ENCODE peak calls at places on chromosomes 13 and 19, in eight cellular contexts. One of them, this sample, is unnamed.

GRCh38 chr13:109938255-109938936 is 152.0 kb upstream of the IRS2 start:
- DNase-seq in RWPE1: peak; percentile 41
- DNase-seq in lower leg skin: no peak
- DNase-seq in GM12865: no peak
- DNase-seq in GM10248: no peak
- DNase-seq in CD4-positive, alpha-beta T cell: no peak
- DNase-seq in esophagus squamous epithelium: no peak
- DNase-seq in foreskin fibroblast: peak; percentile 81
- DNase-seq in this sample: no peak

GRCh38 chr13:44921931-44922758 is 67.1 kb downstream of the NUFIP1 start:
- DNase-seq in RWPE1: peak; percentile 78
- DNase-seq in lower leg skin: no peak
- DNase-seq in GM12865: no peak
- DNase-seq in GM10248: no peak
- DNase-seq in CD4-positive, alpha-beta T cell: no peak
- DNase-seq in esophagus squamous epithelium: no peak
- DNase-seq in foreskin fibroblast: peak; percentile 97
- DNase-seq in this sample: no peak

GRCh38 chr13:84208251-84208650 is 326.0 kb upstream of the SLITRK1 start:
- DNase-seq in RWPE1: no peak
- DNase-seq in lower leg skin: no peak
- DNase-seq in GM12865: peak; percentile 0
- DNase-seq in GM10248: no peak
- DNase-seq in CD4-positive, alpha-beta T cell: no peak
- DNase-seq in esophagus squamous epithelium: no peak
- DNase-seq in foreskin fibroblast: no peak
- DNase-seq in this sample: no peak

GRCh38 chr19:49875801-49876421 is 1.2 kb downstream of the AKT1S1 start:
- DNase-seq in RWPE1: no peak
- DNase-seq in lower leg skin: peak; percentile 93
- DNase-seq in GM12865: peak; percentile 66
- DNase-seq in GM10248: peak; percentile 63
- DNase-seq in CD4-positive, alpha-beta T cell: peak; percentile 54
- DNase-seq in esophagus squamous epithelium: no peak
- DNase-seq in foreskin fibroblast: no peak
- DNase-seq in this sample: peak; percentile 63

GRCh38 chr13:75798353-75799245 is 162.5 kb downstream of the LMO7 start:
- DNase-seq in RWPE1: peak; percentile 35
- DNase-seq in lower leg skin: no peak
- DNase-seq in GM12865: no peak
- DNase-seq in GM10248: no peak
- DNase-seq in CD4-positive, alpha-beta T cell: no peak
- DNase-seq in esophagus squamous epithelium: no peak
- DNase-seq in foreskin fibroblast: peak; percentile 55
- DNase-seq in this sample: no peak

GRCh38 chr19:3550947-3551807 is 6.2 kb downstream of the MFSD12 start:
- DNase-seq in RWPE1: no peak
- DNase-seq in lower leg skin: no peak
- DNase-seq in GM12865: no peak
- DNase-seq in GM10248: no peak
- DNase-seq in CD4-positive, alpha-beta T cell: no peak
- DNase-seq in esophagus squamous epithelium: no peak
- DNase-seq in foreskin fibroblast: no peak
- DNase-seq in this sample: no peak

GRCh38 chr19:3095375-3096191 is 1.4 kb downstream of the GNA11 start:
- DNase-seq in RWPE1: peak; percentile 48
- DNase-seq in lower leg skin: no peak
- DNase-seq in GM12865: no peak
- DNase-seq in GM10248: no peak
- DNase-seq in CD4-positive, alpha-beta T cell: peak; percentile 54
- DNase-seq in esophagus squamous epithelium: no peak
- DNase-seq in foreskin fibroblast: no peak
- DNase-seq in this sample: no peak

GRCh38 chr13:46478641-46479040 is 74.3 kb upstream of the LRCH1 start:
- DNase-seq in RWPE1: no peak
- DNase-seq in lower leg skin: no peak
- DNase-seq in GM12865: no peak
- DNase-seq in GM10248: no peak
- DNase-seq in CD4-positive, alpha-beta T cell: no peak
- DNase-seq in esophagus squamous epithelium: no peak
- DNase-seq in foreskin fibroblast: no peak
- DNase-seq in this sample: no peak

GRCh38 chr19:41821003-41821735 is 23.3 kb downstream of the LYPD4 start:
- DNase-seq in RWPE1: peak; percentile 59
- DNase-seq in lower leg skin: no peak
- DNase-seq in GM12865: peak; percentile 67
- DNase-seq in GM10248: peak; percentile 83
- DNase-seq in CD4-positive, alpha-beta T cell: peak; percentile 26
- DNase-seq in esophagus squamous epithelium: no peak
- DNase-seq in foreskin fibroblast: peak; percentile 1
- DNase-seq in this sample: peak; percentile 85

GRCh38 chr19:17841810-17842662 is 5.7 kb downstream of the JAK3 start:
- DNase-seq in RWPE1: peak; percentile 100
- DNase-seq in lower leg skin: no peak
- DNase-seq in GM12865: peak; percentile 58
- DNase-seq in GM10248: peak; percentile 53
- DNase-seq in CD4-positive, alpha-beta T cell: peak; percentile 34
- DNase-seq in esophagus squamous epithelium: no peak
- DNase-seq in foreskin fibroblast: peak; percentile 76
- DNase-seq in this sample: peak; percentile 73

GRCh38 chr13:110957931-110958330 is 43.1 kb upstream of the ANKRD10 start:
- DNase-seq in RWPE1: no peak
- DNase-seq in lower leg skin: no peak
- DNase-seq in GM12865: no peak
- DNase-seq in GM10248: no peak
- DNase-seq in CD4-positive, alpha-beta T cell: no peak
- DNase-seq in esophagus squamous epithelium: no peak
- DNase-seq in foreskin fibroblast: no peak
- DNase-seq in this sample: no peak

GRCh38 chr13:107960301-107960700 is 255.0 kb downstream of the LIG4 start:
- DNase-seq in RWPE1: no peak
- DNase-seq in lower leg skin: no peak
- DNase-seq in GM12865: no peak
- DNase-seq in GM10248: no peak
- DNase-seq in CD4-positive, alpha-beta T cell: no peak
- DNase-seq in esophagus squamous epithelium: no peak
- DNase-seq in foreskin fibroblast: no peak
- DNase-seq in this sample: no peak

DNA sequence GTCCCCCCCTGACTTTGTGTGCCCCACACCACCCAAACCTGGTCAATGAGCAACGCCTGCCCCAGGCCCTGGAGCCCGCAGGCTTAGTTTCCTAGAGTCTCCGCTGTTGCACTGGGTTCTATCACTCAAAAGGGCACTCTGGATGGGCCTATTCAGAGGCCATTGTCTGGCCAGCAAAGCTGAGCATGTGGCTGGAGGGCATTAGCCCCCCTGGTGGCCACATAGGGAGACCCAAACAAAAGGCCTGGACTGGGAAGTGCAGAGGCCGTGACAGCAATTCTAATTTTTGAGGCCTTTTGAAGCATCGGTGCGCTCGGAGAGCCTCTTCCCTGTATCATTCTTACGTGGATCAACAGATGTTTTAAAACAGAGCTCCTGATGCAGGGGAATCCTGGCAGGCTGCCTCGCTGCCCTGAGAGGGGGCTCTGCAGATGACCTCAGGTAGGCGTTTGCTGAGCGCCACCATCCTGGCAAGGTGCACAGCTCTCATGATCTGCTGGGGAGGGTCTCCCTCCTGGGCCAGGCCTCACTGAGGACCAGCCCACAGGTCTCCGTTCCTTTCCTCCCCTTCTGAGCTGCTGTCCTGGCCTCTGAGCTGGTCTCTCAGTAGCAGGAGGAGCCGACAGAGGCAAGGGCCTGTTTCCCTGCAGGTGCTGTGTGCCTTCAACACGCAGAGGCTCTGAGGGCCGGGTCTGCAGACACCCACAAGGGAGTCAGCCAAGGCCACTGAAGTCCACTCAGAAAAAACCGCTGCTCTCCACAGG is 190.5 kb downstream of the URI1 start:
- DNase-seq in RWPE1: no peak
- DNase-seq in lower leg skin: no peak
- DNase-seq in GM12865: no peak
- DNase-seq in GM10248: no peak
- DNase-seq in CD4-positive, alpha-beta T cell: no peak
- DNase-seq in esophagus squamous epithelium: no peak
- DNase-seq in foreskin fibroblast: no peak
- DNase-seq in this sample: no peak
- TF ChIP-seq CTCF in RWPE1: no peak
- TF ChIP-seq CTCF in lower leg skin: no peak
- TF ChIP-seq CTCF in GM12865: no peak
- TF ChIP-seq CTCF in GM10248: no peak
- TF ChIP-seq CTCF in CD4-positive, alpha-beta T cell: no peak
- TF ChIP-seq CTCF in esophagus squamous epithelium: no peak
- TF ChIP-seq CTCF in foreskin fibroblast: no peak
- TF ChIP-seq CTCF in this sample: no peak

DNA sequence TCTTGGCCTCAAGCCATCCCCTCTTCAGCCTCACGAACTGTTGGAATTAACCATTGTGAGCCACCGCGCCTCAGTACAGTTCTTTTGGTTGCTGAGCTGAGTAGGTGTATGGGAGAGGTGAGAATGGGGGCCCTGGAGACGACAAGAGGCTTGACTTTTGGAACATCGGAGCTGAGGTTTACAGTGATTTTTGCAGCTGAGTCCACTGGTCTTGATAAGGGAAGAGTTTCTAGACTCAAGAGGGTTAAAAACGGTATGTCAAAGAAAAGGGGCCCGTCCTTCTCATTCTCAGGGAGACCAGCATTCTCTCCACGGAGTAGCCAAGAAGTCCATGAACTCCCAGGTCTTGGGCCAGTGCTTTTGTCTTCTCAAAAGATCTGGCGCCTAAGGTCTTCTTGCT is 6.5 kb upstream of the QTRT1 start:
- DNase-seq in RWPE1: no peak
- DNase-seq in lower leg skin: no peak
- DNase-seq in GM12865: no peak
- DNase-seq in GM10248: no peak
- DNase-seq in CD4-positive, alpha-beta T cell: no peak
- DNase-seq in esophagus squamous epithelium: no peak
- DNase-seq in foreskin fibroblast: no peak
- DNase-seq in this sample: no peak
- TF ChIP-seq CTCF in RWPE1: no peak
- TF ChIP-seq CTCF in lower leg skin: no peak
- TF ChIP-seq CTCF in GM12865: no peak
- TF ChIP-seq CTCF in GM10248: no peak
- TF ChIP-seq CTCF in CD4-positive, alpha-beta T cell: no peak
- TF ChIP-seq CTCF in esophagus squamous epithelium: no peak
- TF ChIP-seq CTCF in foreskin fibroblast: no peak
- TF ChIP-seq CTCF in this sample: no peak

GRCh38 chr13:97067342-97067895 is 73.1 kb upstream of the OXGR1 start:
- DNase-seq in RWPE1: no peak
- DNase-seq in lower leg skin: no peak
- DNase-seq in GM12865: no peak
- DNase-seq in GM10248: no peak
- DNase-seq in CD4-positive, alpha-beta T cell: no peak
- DNase-seq in esophagus squamous epithelium: no peak
- DNase-seq in foreskin fibroblast: peak; percentile 4
- DNase-seq in this sample: no peak
- TF ChIP-seq CTCF in RWPE1: no peak
- TF ChIP-seq CTCF in lower leg skin: no peak
- TF ChIP-seq CTCF in GM12865: no peak
- TF ChIP-seq CTCF in GM10248: no peak
- TF ChIP-seq CTCF in CD4-positive, alpha-beta T cell: no peak
- TF ChIP-seq CTCF in esophagus squamous epithelium: no peak
- TF ChIP-seq CTCF in foreskin fibroblast: no peak
- TF ChIP-seq CTCF in this sample: no peak

GRCh38 chr19:31583148-31583547 is 233.9 kb upstream of the TSHZ3 start:
- DNase-seq in RWPE1: no peak
- DNase-seq in lower leg skin: peak; percentile 6
- DNase-seq in GM12865: no peak
- DNase-seq in GM10248: no peak
- DNase-seq in CD4-positive, alpha-beta T cell: no peak
- DNase-seq in esophagus squamous epithelium: no peak
- DNase-seq in foreskin fibroblast: no peak
- DNase-seq in this sample: no peak
- TF ChIP-seq CTCF in RWPE1: no peak
- TF ChIP-seq CTCF in lower leg skin: no peak
- TF ChIP-seq CTCF in GM12865: no peak
- TF ChIP-seq CTCF in GM10248: no peak
- TF ChIP-seq CTCF in CD4-positive, alpha-beta T cell: no peak
- TF ChIP-seq CTCF in esophagus squamous epithelium: no peak
- TF ChIP-seq CTCF in foreskin fibroblast: no peak
- TF ChIP-seq CTCF in this sample: no peak

DNA sequence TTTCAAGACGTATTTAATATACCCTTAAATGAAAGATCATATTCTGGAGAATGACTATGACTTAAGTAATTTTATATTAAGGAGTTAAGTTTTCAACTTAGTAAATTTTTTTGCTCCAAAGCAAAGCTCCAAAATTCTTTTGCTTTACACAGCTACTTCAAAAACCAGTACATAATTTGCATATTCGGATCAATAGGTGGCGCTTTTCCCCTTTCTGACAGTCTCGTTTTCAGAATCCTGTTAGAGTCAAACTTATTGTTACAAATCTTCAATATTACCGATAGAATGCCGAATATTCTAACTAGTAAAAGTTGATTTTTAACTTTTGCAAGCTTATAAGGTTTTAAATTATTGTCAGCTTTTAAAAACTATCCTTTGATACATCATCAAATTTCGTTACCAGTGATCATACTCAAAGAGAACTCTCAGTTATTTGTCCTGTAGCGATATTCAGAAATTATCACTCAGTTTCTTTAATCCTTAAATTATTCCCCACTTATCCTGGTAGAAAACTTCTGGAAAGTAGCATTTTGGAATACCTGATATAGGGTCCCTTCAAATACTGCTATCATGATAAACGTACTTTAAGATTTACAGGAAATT is 852.7 kb upstream of the KLHL1 start:
- DNase-seq in RWPE1: no peak
- DNase-seq in lower leg skin: no peak
- DNase-seq in GM12865: peak; percentile 54
- DNase-seq in GM10248: no peak
- DNase-seq in CD4-positive, alpha-beta T cell: no peak
- DNase-seq in esophagus squamous epithelium: no peak
- DNase-seq in foreskin fibroblast: no peak
- DNase-seq in this sample: peak; percentile 21
- TF ChIP-seq CTCF in RWPE1: peak; percentile 65
- TF ChIP-seq CTCF in lower leg skin: no peak
- TF ChIP-seq CTCF in GM12865: peak; percentile 46
- TF ChIP-seq CTCF in GM10248: peak; percentile 62
- TF ChIP-seq CTCF in CD4-positive, alpha-beta T cell: peak; percentile 31
- TF ChIP-seq CTCF in esophagus squamous epithelium: no peak
- TF ChIP-seq CTCF in foreskin fibroblast: peak; percentile 42
- TF ChIP-seq CTCF in this sample: peak; percentile 21

DNA sequence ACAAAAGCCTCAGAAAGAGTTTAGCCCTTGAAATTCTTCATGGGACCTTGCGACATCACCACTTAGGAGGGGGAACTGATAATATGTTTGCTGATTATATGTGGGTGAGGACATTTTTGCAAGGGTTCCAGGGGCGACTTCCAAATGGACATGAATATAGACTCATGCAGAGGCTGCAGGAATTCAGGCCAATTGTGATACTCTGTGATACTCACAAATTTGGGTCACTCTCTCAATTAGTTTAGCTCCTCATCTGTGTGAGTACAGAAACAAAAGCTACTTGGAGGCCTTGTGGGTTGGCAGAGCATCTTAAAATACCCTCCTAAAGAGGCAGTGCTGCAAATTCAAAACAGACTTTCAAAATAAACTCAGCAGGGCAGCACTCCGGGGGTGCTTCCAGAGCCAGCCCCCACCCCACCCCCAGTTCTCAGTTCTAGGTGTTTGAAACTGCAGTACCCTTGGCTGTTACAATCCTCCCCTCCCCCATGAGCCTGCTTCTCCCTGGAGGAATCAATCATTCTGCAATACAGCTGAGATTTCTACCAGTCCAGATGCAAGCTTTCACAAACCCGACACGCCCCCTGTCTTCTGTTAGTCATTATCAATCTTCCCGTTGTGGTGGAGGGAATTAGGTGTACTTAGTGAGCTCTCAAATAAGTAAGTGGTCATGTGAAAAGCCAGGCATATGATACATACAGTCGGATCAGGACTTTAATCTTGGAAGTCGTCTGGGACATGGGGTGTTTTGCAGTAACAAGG is 96.9 kb upstream of the MBNL2 start:
- DNase-seq in RWPE1: peak; percentile 84
- DNase-seq in lower leg skin: peak; percentile 89
- DNase-seq in GM12865: peak; percentile 70
- DNase-seq in GM10248: no peak
- DNase-seq in CD4-positive, alpha-beta T cell: no peak
- DNase-seq in esophagus squamous epithelium: no peak
- DNase-seq in foreskin fibroblast: peak; percentile 84
- DNase-seq in this sample: no peak
- TF ChIP-seq CTCF in RWPE1: no peak
- TF ChIP-seq CTCF in lower leg skin: no peak
- TF ChIP-seq CTCF in GM12865: no peak
- TF ChIP-seq CTCF in GM10248: no peak
- TF ChIP-seq CTCF in CD4-positive, alpha-beta T cell: no peak
- TF ChIP-seq CTCF in esophagus squamous epithelium: peak; percentile 38
- TF ChIP-seq CTCF in foreskin fibroblast: no peak
- TF ChIP-seq CTCF in this sample: no peak